ENCODE peak calls at places on chromosome 12, in eight cellular contexts. P is astrocyte of the spinal cord, K is body of pancreas, V is AML-193, H is NCI-H460, W is Kasumi-1, G is A549, O is amniotic stem cell. Y is an unnamed sample.

GRCh38 chr12:62625238-62625637 is 158.6 kb downstream of the MON2 start:
- DNase-seq in P (peak), K (no peak), V (no peak), H (no peak), W (peak), G (no peak), O (no peak), Y (no peak)

GRCh38 chr12:49225551-49226166 is 36.8 kb upstream of the TUBA1A start:
- DNase-seq in P (peak), K (no peak), V (peak), H (no peak), W (no peak), G (no peak), O (no peak), Y (no peak)

GRCh38 chr12:85310456-85311076 is 30.5 kb downstream of the ALX1 start:
- DNase-seq in P (peak), K (no peak), V (peak), H (no peak), W (peak), G (no peak), O (no peak), Y (no peak)

GRCh38 chr12:29725587-29726320 is 58.0 kb downstream of the TMTC1 start:
- DNase-seq in P (peak), K (peak), V (no peak), H (no peak), W (no peak), G (no peak), O (no peak), Y (no peak)

GRCh38 chr12:76417116-76417515 is 68.9 kb upstream of the BBS10 start:
- DNase-seq in P (no peak), K (no peak), V (no peak), H (no peak), W (no peak), G (no peak), O (no peak), Y (no peak)

GRCh38 chr12:53463802-53464375 is 12.0 kb downstream of the PCBP2 start:
- DNase-seq in P (no peak), K (no peak), V (no peak), H (no peak), W (no peak), G (no peak), O (no peak), Y (no peak)

GRCh38 chr12:130838284-130838950 is 633 bp downstream of the STX2 start:
- DNase-seq in P (no peak), K (peak), V (peak), H (no peak), W (peak), G (peak), O (no peak), Y (no peak)

GRCh38 chr12:11542599-11542998 is 106.9 kb upstream of the ETV6 start:
- DNase-seq in P (no peak), K (no peak), V (no peak), H (no peak), W (no peak), G (no peak), O (no peak), Y (no peak)

GRCh38 chr12:80269953-80270552 is 170.7 kb downstream of the OTOGL start:
- DNase-seq in P (peak), K (no peak), V (peak), H (peak), W (peak), G (peak), O (peak), Y (peak)

GRCh38 chr12:108967869-108968540 is 52.9 kb downstream of the SVOP start:
- DNase-seq in P (no peak), K (no peak), V (peak), H (peak), W (peak), G (peak), O (no peak), Y (peak)

GRCh38 chr12:54037360-54038259 is 4.8 kb downstream of the HOXC5 start:
- DNase-seq in P (no peak), K (no peak), V (no peak), H (no peak), W (no peak), G (no peak), O (no peak), Y (no peak)

GRCh38 chr12:47818007-47818376 is 1.7 kb downstream of the HDAC7 start:
- DNase-seq in P (no peak), K (no peak), V (no peak), H (no peak), W (no peak), G (no peak), O (no peak), Y (no peak)

GRCh38 chr12:45309826-45310626 is 94.1 kb downstream of the ANO6 start:
- DNase-seq in P (peak), K (no peak), V (peak), H (no peak), W (no peak), G (no peak), O (no peak), Y (no peak)

GRCh38 chr12:124488520-124488919 is 78.9 kb downstream of the NCOR2 start:
- DNase-seq in P (no peak), K (peak), V (no peak), H (no peak), W (no peak), G (no peak), O (no peak), Y (no peak)

GRCh38 chr12:2739832-2740641 is 54.7 kb upstream of the FKBP4 start:
- DNase-seq in P (peak), K (peak), V (peak), H (peak), W (no peak), G (no peak), O (peak), Y (peak)

GRCh38 chr12:34395056-34396005 is 373.0 kb downstream of the ALG10 start:
- DNase-seq in P (no peak), K (peak), V (no peak), H (no peak), W (no peak), G (no peak), O (no peak), Y (no peak)

GRCh38 chr12:253116-253831 is 9.4 kb downstream of the SLC6A13 start:
- DNase-seq in P (no peak), K (no peak), V (no peak), H (no peak), W (no peak), G (no peak), O (no peak), Y (no peak)

GRCh38 chr12:76186507-76186906 is 102.0 kb upstream of the NAP1L1 start:
- DNase-seq in P (no peak), K (no peak), V (no peak), H (no peak), W (no peak), G (no peak), O (no peak), Y (no peak)

GRCh38 chr12:34287437-34287836 is 265.1 kb downstream of the ALG10 start:
- DNase-seq in P (no peak), K (no peak), V (no peak), H (no peak), W (no peak), G (no peak), O (no peak), Y (no peak)

GRCh38 chr12:55681142-55682077 is 26.3 kb downstream of the ITGA7 start:
- DNase-seq in P (peak), K (peak), V (peak), H (peak), W (peak), G (peak), O (no peak), Y (peak)

GRCh38 chr12:2687058-2687457 is 107.7 kb upstream of the FKBP4 start:
- DNase-seq in P (no peak), K (no peak), V (no peak), H (no peak), W (no peak), G (no peak), O (no peak), Y (no peak)

GRCh38 chr12:46224401-46224800 is 44.4 kb downstream of the SLC38A1 start:
- DNase-seq in P (peak), K (peak), V (no peak), H (no peak), W (no peak), G (no peak), O (no peak), Y (no peak)

GRCh38 chr12:56635539-56636117 is 5.5 kb upstream of the BAZ2A start:
- DNase-seq in P (no peak), K (no peak), V (no peak), H (no peak), W (no peak), G (no peak), O (no peak), Y (no peak)

GRCh38 chr12:70756118-70756517 is 118.9 kb upstream of the PTPRB start:
- DNase-seq in P (peak), K (no peak), V (no peak), H (peak), W (no peak), G (no peak), O (no peak), Y (no peak)

GRCh38 chr12:52818376-52818775 is 4.5 kb upstream of the KRT4 start:
- DNase-seq in P (no peak), K (no peak), V (no peak), H (no peak), W (no peak), G (no peak), O (no peak), Y (no peak)

GRCh38 chr12:26374934-26375333 is 179.6 kb downstream of the SSPN start:
- DNase-seq in P (peak), K (no peak), V (no peak), H (no peak), W (no peak), G (no peak), O (no peak), Y (no peak)